ENCODE peak calls at places on chromosomes 13 and 19, in five cellular contexts. L, Y, O, H and C are unnamed samples.

GRCh38 chr19:46364359-46364758 is 17.5 kb downstream of the PPP5C start:
- DNase-seq in Y (no peak), L (no peak), O (no peak), H (no peak), C (no peak)

GRCh38 chr13:50275392-50276063 is 260.3 kb downstream of the KCNRG start:
- DNase-seq in O (no peak), Y (no peak), H (no peak), L (peak; percentile 34), C (no peak)

GRCh38 chr19:41521860-41522555 is 54.0 kb upstream of the CEACAM21 start:
- DNase-seq in H (no peak), L (no peak), Y (no peak), O (peak; percentile 52), C (peak; percentile 55)

GRCh38 chr13:72437458-72437857 is 290.0 kb downstream of the MZT1 start:
- DNase-seq in H (peak; percentile 18), O (no peak), L (no peak), Y (peak; percentile 4), C (no peak)

GRCh38 chr19:10911579-10912363 is 16.7 kb downstream of the YIPF2 start:
- DNase-seq in O (no peak), Y (no peak), L (no peak), H (no peak), C (no peak)

GRCh38 chr19:34118879-34119748 is 53.2 kb upstream of the LSM14A start:
- DNase-seq in O (no peak), L (no peak), H (no peak), Y (no peak), C (no peak)

GRCh38 chr19:5018224-5019015 is 49.5 kb downstream of the KDM4B start:
- DNase-seq in O (no peak), H (no peak), L (no peak), Y (peak; percentile 61), C (no peak)

GRCh38 chr13:96104516-96104915 is 14.6 kb downstream of the HS6ST3 start:
- DNase-seq in H (no peak), Y (no peak), O (no peak), L (no peak), C (no peak)